ENCODE peak calls at places on chromosomes 2 and 18, in four cellular contexts. U, S, G and B are unnamed samples.

GRCh38 chr18:61743775-61744531 is 148.9 kb downstream of the RNF152 start:
- DNase-seq in U (no peak), S (no peak), G (no peak), B (no peak)

GRCh38 chr18:57644540-57644939 is 22.9 kb upstream of the NARS1 start:
- DNase-seq in U (no peak), S (no peak), G (no peak), B (no peak)

GRCh38 chr2:97645700-97646629 is at the start of gene COX5B:
- DNase-seq in U (peak), S (peak), G (peak), B (peak)

GRCh38 chr2:70598197-70598596 is 44.6 kb upstream of the TGFA start:
- DNase-seq in U (no peak), S (no peak), G (no peak), B (no peak)

GRCh38 chr18:75208055-75208835 is 694 bp downstream of the PTGR3 start:
- DNase-seq in U (no peak), S (no peak), G (peak), B (no peak)

GRCh38 chr2:149877913-149878312 is 290.3 kb upstream of the MMADHC start:
- DNase-seq in U (no peak), S (no peak), G (no peak), B (peak)

GRCh38 chr2:192148620-192149321 is 46.0 kb downstream of the TMEFF2 start:
- DNase-seq in U (no peak), S (no peak), G (no peak), B (peak)

GRCh38 chr2:83747141-83747540 is 711.9 kb downstream of the SUCLG1 start:
- DNase-seq in U (no peak), S (no peak), G (no peak), B (no peak)

GRCh38 chr2:178327516-178327915 is 123.5 kb downstream of the PRKRA start:
- DNase-seq in U (no peak), S (no peak), G (no peak), B (no peak)

GRCh38 chr18:76410660-76411417 is 84.2 kb downstream of the ZNF516 start:
- DNase-seq in U (no peak), S (no peak), G (peak), B (no peak)

GRCh38 chr2:127619901-127620705 is 25.9 kb upstream of the GPR17 start:
- DNase-seq in U (no peak), S (no peak), G (no peak), B (no peak)

GRCh38 chr2:23293063-23293462 is 91.9 kb upstream of the KLHL29 start:
- DNase-seq in U (no peak), S (no peak), G (no peak), B (no peak)

GRCh38 chr2:221144909-221145308 is 427.2 kb downstream of the EPHA4 start:
- DNase-seq in U (no peak), S (no peak), G (no peak), B (no peak)

GRCh38 chr18:24112874-24113615 is 25.8 kb upstream of the CABYR start:
- DNase-seq in U (no peak), S (no peak), G (no peak), B (no peak)

GRCh38 chr2:199946836-199947235 is 8.5 kb downstream of the TYW5 start:
- DNase-seq in U (no peak), S (no peak), G (no peak), B (peak)

GRCh38 chr2:45691600-45691999 is 40.1 kb downstream of the PRKCE start:
- DNase-seq in U (no peak), S (no peak), G (no peak), B (no peak)

GRCh38 chr2:62794791-62795190 is 89.3 kb downstream of the EHBP1 start:
- DNase-seq in U (no peak), S (no peak), G (no peak), B (peak)

GRCh38 chr2:7961550-7961949 is 720.3 kb upstream of the ID2 start:
- DNase-seq in U (no peak), S (no peak), G (no peak), B (no peak)

GRCh38 chr2:96895709-96896651 is 26.1 kb upstream of the SEMA4C start:
- DNase-seq in U (no peak), S (no peak), G (no peak), B (no peak)